ENCODE peak calls at places on chromosomes 1 and 21, in ten cellular contexts. K is tibial artery; H is NCI-H1092 treated with DMSO at 0.1 percent for 48 hours; L is amygdala; U is dorsolateral prefrontal cortex; V is HTR-8/SVneo; B is memory B cell; A is NCI-H1436; D is H54; I is naive thymus-derived CD4-positive, alpha-beta T cell. W is an unnamed sample.

GRCh38 chr21:29238967-29239289 is 59.8 kb upstream of the BACH1 start:
- DNase-seq in K (no peak), H (no peak), L (no peak), U (no peak), V (no peak), B (no peak), A (no peak), D (no peak), I (no peak), W (no peak)

GRCh38 chr1:78284354-78284753 is 206.4 kb upstream of the PTGFR start:
- DNase-seq in K (peak; percentile 66), H (no peak), L (no peak), U (no peak), V (no peak), B (no peak), A (no peak), D (no peak), I (no peak), W (no peak)

GRCh38 chr1:47483651-47484050 is 45.8 kb downstream of the FOXD2 start:
- DNase-seq in K (no peak), H (peak; percentile 59), L (no peak), U (no peak), V (no peak), B (no peak), A (no peak), D (no peak), I (no peak), W (peak; percentile 28)

GRCh38 chr1:206001476-206001888 is 1.7 kb downstream of the RAB7B start:
- DNase-seq in K (peak; percentile 73), H (no peak), L (no peak), U (peak; percentile 65), V (peak; percentile 90), B (no peak), A (no peak), D (peak; percentile 85), I (no peak), W (peak; percentile 71)

GRCh38 chr1:16122361-16122881 is 33.4 kb downstream of the EPHA2 start:
- DNase-seq in K (no peak), H (no peak), L (no peak), U (no peak), V (no peak), B (no peak), A (no peak), D (no peak), I (no peak), W (peak; percentile 78)

GRCh38 chr1:98325646-98326441 is 335.7 kb upstream of the SNX7 start:
- DNase-seq in K (peak; percentile 93), H (no peak), L (no peak), U (no peak), V (no peak), B (no peak), A (no peak), D (no peak), I (no peak), W (no peak)

GRCh38 chr1:184824716-184825323 is 70.2 kb upstream of the EDEM3 start:
- DNase-seq in K (no peak), H (no peak), L (no peak), U (no peak), V (no peak), B (no peak), A (no peak), D (no peak), I (no peak), W (no peak)

GRCh38 chr1:158078569-158079080 is 85.2 kb downstream of the KIRREL1 start:
- DNase-seq in K (no peak), H (no peak), L (no peak), U (no peak), V (no peak), B (no peak), A (no peak), D (no peak), I (no peak), W (no peak)

W was measured in endodermal cell.